ENCODE peak calls at places on chromosomes 16 and 17, in eight cellular contexts. K is NCI-H2081, X is right cardiac atrium, W is ascending aorta, N is T-helper 9 cell, C is GM20000, L is substantia nigra, D is M059J. F is an unnamed sample.

GRCh38 chr17:77209330-77209748 is 68.6 kb downstream of the SEC14L1 start:
- DNase-seq in K (peak), X (no peak), W (no peak), N (no peak), C (no peak), L (peak), D (no peak), F (peak)

GRCh38 chr17:10019941-10020403 is 114.9 kb upstream of the RCVRN start:
- DNase-seq in K (no peak), X (no peak), W (no peak), N (no peak), C (no peak), L (no peak), D (peak), F (no peak)

GRCh38 chr17:76562734-76563148 is 22.9 kb downstream of the PRCD start:
- DNase-seq in K (no peak), X (no peak), W (no peak), N (no peak), C (no peak), L (no peak), D (peak), F (no peak)

GRCh38 chr17:58281511-58282011 is 826 bp upstream of the MPO start:
- DNase-seq in K (no peak), X (no peak), W (no peak), N (no peak), C (no peak), L (no peak), D (no peak), F (no peak)

GRCh38 chr16:50547944-50548658 is at the start of gene NKD1:
- DNase-seq in K (peak), X (peak), W (peak), N (peak), C (peak), L (peak), D (peak), F (no peak)

GRCh38 chr17:45147581-45148182 is 593 bp upstream of the HEXIM1 start:
- DNase-seq in K (peak), X (peak), W (peak), N (peak), C (peak), L (peak), D (peak), F (peak)

GRCh38 chr16:81424761-81425160 is 19.8 kb upstream of the CMIP start:
- DNase-seq in K (no peak), X (no peak), W (no peak), N (no peak), C (no peak), L (no peak), D (peak), F (no peak)

GRCh38 chr17:1078831-1079561 is 82.1 kb downstream of the TIMM22 start:
- DNase-seq in K (peak), X (peak), W (no peak), N (no peak), C (no peak), L (no peak), D (no peak), F (no peak)

GRCh38 chr16:85621698-85622433 is 8.7 kb downstream of the GSE1 start:
- DNase-seq in K (no peak), X (no peak), W (no peak), N (no peak), C (no peak), L (no peak), D (no peak), F (no peak)

GRCh38 chr16:25546781-25547180 is 145.0 kb upstream of the HS3ST4 start:
- DNase-seq in K (no peak), X (no peak), W (no peak), N (no peak), C (no peak), L (no peak), D (peak), F (no peak)

GRCh38 chr17:79391808-79392233 is 219.0 kb downstream of the RBFOX3 start:
- DNase-seq in K (peak), X (peak), W (peak), N (peak), C (peak), L (peak), D (peak), F (peak)

GRCh38 chr17:36722121-36722902 is 120.9 kb downstream of the MRM1 start:
- DNase-seq in K (peak), X (peak), W (peak), N (peak), C (peak), L (peak), D (peak), F (peak)

GRCh38 chr17:40530988-40531971 is 29.9 kb upstream of the TNS4 start:
- DNase-seq in K (no peak), X (no peak), W (peak), N (peak), C (peak), L (no peak), D (no peak), F (no peak)

GRCh38 chr17:6413073-6413472 is 21.8 kb downstream of the AIPL1 start:
- DNase-seq in K (peak), X (no peak), W (no peak), N (no peak), C (peak), L (no peak), D (peak), F (peak)

GRCh38 chr16:69182730-69183416 is 4.1 kb upstream of the SNTB2 start:
- DNase-seq in K (peak), X (no peak), W (no peak), N (no peak), C (no peak), L (no peak), D (no peak), F (no peak)

GRCh38 chr16:46972971-46973456 is 460 bp downstream of the DNAJA2 start:
- DNase-seq in K (no peak), X (peak), W (peak), N (peak), C (peak), L (no peak), D (peak), F (no peak)

GRCh38 chr16:69501956-69502457 is 63.8 kb upstream of the NFAT5 start:
- DNase-seq in K (no peak), X (no peak), W (no peak), N (no peak), C (peak), L (no peak), D (no peak), F (no peak)

GRCh38 chr16:71421911-71422310 is 19.9 kb downstream of the TLE7 start:
- DNase-seq in K (peak), X (no peak), W (no peak), N (peak), C (peak), L (no peak), D (peak), F (no peak)

GRCh38 chr17:33192961-33193911 is 99.9 kb downstream of the ASIC2 start:
- DNase-seq in K (no peak), X (no peak), W (peak), N (no peak), C (no peak), L (no peak), D (no peak), F (no peak)

GRCh38 chr17:27559996-27560481 is 70.9 kb upstream of the LGALS9 start:
- DNase-seq in K (no peak), X (peak), W (peak), N (no peak), C (no peak), L (no peak), D (peak), F (peak)

GRCh38 chr16:25699069-25699468 is 7.3 kb downstream of the HS3ST4 start:
- DNase-seq in K (no peak), X (no peak), W (no peak), N (no peak), C (no peak), L (no peak), D (no peak), F (no peak)

GRCh38 chr16:49675417-49675816 is 180.5 kb downstream of the ZNF423 start:
- DNase-seq in K (no peak), X (no peak), W (no peak), N (no peak), C (no peak), L (no peak), D (no peak), F (no peak)

GRCh38 chr16:58502217-58502921 is 2.4 kb downstream of the NDRG4 start:
- DNase-seq in K (no peak), X (no peak), W (no peak), N (no peak), C (no peak), L (no peak), D (no peak), F (no peak)

GRCh38 chr16:86566966-86567700 is 504 bp downstream of the FOXC2 start:
- DNase-seq in K (no peak), X (peak), W (peak), N (no peak), C (no peak), L (no peak), D (peak), F (no peak)

GRCh38 chr17:72433797-72434196 is 313.0 kb downstream of the SOX9 start:
- DNase-seq in K (no peak), X (no peak), W (no peak), N (no peak), C (no peak), L (no peak), D (no peak), F (no peak)

GRCh38 chr16:8878523-8878911 is 3.6 kb upstream of the LITAFD start:
- DNase-seq in K (no peak), X (no peak), W (no peak), N (no peak), C (no peak), L (no peak), D (peak), F (no peak)

GRCh38 chr16:56425439-56425832 is at the start of gene AMFR:
- DNase-seq in K (peak), X (peak), W (peak), N (peak), C (peak), L (peak), D (peak), F (no peak)

GRCh38 chr16:48907906-48908634 is 298.1 kb upstream of the N4BP1 start:
- DNase-seq in K (no peak), X (no peak), W (no peak), N (no peak), C (peak), L (no peak), D (peak), F (no peak)

GRCh38 chr16:9095171-9095570 is 3.7 kb downstream of the HAPSTR1 start:
- DNase-seq in K (no peak), X (no peak), W (no peak), N (no peak), C (no peak), L (no peak), D (no peak), F (no peak)

GRCh38 chr17:72970794-72971512 is 121.5 kb downstream of the SLC39A11 start:
- DNase-seq in K (no peak), X (no peak), W (no peak), N (no peak), C (no peak), L (no peak), D (no peak), F (no peak)

GRCh38 chr16:88289001-88289400 is 93.8 kb upstream of the ZNF469 start:
- DNase-seq in K (no peak), X (no peak), W (no peak), N (no peak), C (no peak), L (no peak), D (no peak), F (no peak)

GRCh38 chr16:82062645-82063058 is 27.6 kb downstream of the HSD17B2 start:
- DNase-seq in K (no peak), X (no peak), W (no peak), N (no peak), C (no peak), L (no peak), D (peak), F (no peak)

GRCh38 chr17:15269087-15269486 is 4.0 kb upstream of the PMP22 start:
- DNase-seq in K (no peak), X (no peak), W (no peak), N (no peak), C (no peak), L (no peak), D (no peak), F (no peak)

GRCh38 chr17:65049085-65049756 is 7.3 kb downstream of the GNA13 start:
- DNase-seq in K (no peak), X (no peak), W (no peak), N (no peak), C (no peak), L (no peak), D (no peak), F (no peak)

GRCh38 chr17:80703109-80703508 is 158.5 kb downstream of the RPTOR start:
- DNase-seq in K (no peak), X (no peak), W (no peak), N (no peak), C (no peak), L (no peak), D (no peak), F (no peak)

GRCh38 chr16:66968847-66969246 is 7.8 kb downstream of the CES3 start:
- DNase-seq in K (no peak), X (no peak), W (no peak), N (no peak), C (no peak), L (no peak), D (peak), F (no peak)

GRCh38 chr16:11253009-11253994 is 2.7 kb downstream of the SOCS1 start:
- DNase-seq in K (no peak), X (no peak), W (no peak), N (peak), C (no peak), L (no peak), D (peak), F (no peak)

GRCh38 chr16:4140652-4141051 is 24.4 kb upstream of the ADCY9 start:
- DNase-seq in K (no peak), X (no peak), W (no peak), N (no peak), C (no peak), L (no peak), D (peak), F (no peak)

F was measured in NCI-H2029 treated with DMSO at 0.1 percent for 48 hours.